ENCODE peak calls at places on chromosomes 12 and 14, in four cellular contexts. One of them, this sample, is unnamed.

GRCh38 chr14:93536945-93537344 is 106.2 kb downstream of the UNC79 start:
- DNase-seq in AML-193: peak
- DNase-seq in heart right ventricle: no peak
- DNase-seq in stimulated activated CD4-positive, alpha-beta T cell treated with anti-CD3 and anti-CD28 coated beads, Interleukin-2, amount 100 ng/mL, for 48 hours: no peak
- DNase-seq in this sample: no peak

GRCh38 chr12:82207556-82207955 is 150.6 kb downstream of the CCDC59 start:
- DNase-seq in AML-193: no peak
- DNase-seq in heart right ventricle: no peak
- DNase-seq in stimulated activated CD4-positive, alpha-beta T cell treated with anti-CD3 and anti-CD28 coated beads, Interleukin-2, amount 100 ng/mL, for 48 hours: no peak
- DNase-seq in this sample: no peak

GRCh38 chr12:79138872-79139271 is 274.3 kb downstream of the SYT1 start:
- DNase-seq in AML-193: no peak
- DNase-seq in heart right ventricle: no peak
- DNase-seq in stimulated activated CD4-positive, alpha-beta T cell treated with anti-CD3 and anti-CD28 coated beads, Interleukin-2, amount 100 ng/mL, for 48 hours: no peak
- DNase-seq in this sample: no peak

GRCh38 chr12:76236640-76237039 is 111.6 kb downstream of the BBS10 start:
- DNase-seq in AML-193: no peak
- DNase-seq in heart right ventricle: no peak
- DNase-seq in stimulated activated CD4-positive, alpha-beta T cell treated with anti-CD3 and anti-CD28 coated beads, Interleukin-2, amount 100 ng/mL, for 48 hours: no peak
- DNase-seq in this sample: no peak

GRCh38 chr12:124730455-124730932 is 133.2 kb downstream of the SCARB1 start:
- DNase-seq in AML-193: no peak
- DNase-seq in heart right ventricle: peak
- DNase-seq in stimulated activated CD4-positive, alpha-beta T cell treated with anti-CD3 and anti-CD28 coated beads, Interleukin-2, amount 100 ng/mL, for 48 hours: no peak
- DNase-seq in this sample: no peak

GRCh38 chr14:89139404-89140247 is 277.4 kb downstream of the FOXN3 start:
- DNase-seq in AML-193: no peak
- DNase-seq in heart right ventricle: no peak
- DNase-seq in stimulated activated CD4-positive, alpha-beta T cell treated with anti-CD3 and anti-CD28 coated beads, Interleukin-2, amount 100 ng/mL, for 48 hours: no peak
- DNase-seq in this sample: no peak

GRCh38 chr12:26810330-26810729 is 22.7 kb downstream of the ITPR2 start:
- DNase-seq in AML-193: no peak
- DNase-seq in heart right ventricle: peak
- DNase-seq in stimulated activated CD4-positive, alpha-beta T cell treated with anti-CD3 and anti-CD28 coated beads, Interleukin-2, amount 100 ng/mL, for 48 hours: no peak
- DNase-seq in this sample: no peak

GRCh38 chr12:49131051-49131972 is at the start of gene TUBA1B:
- DNase-seq in AML-193: peak
- DNase-seq in heart right ventricle: peak
- DNase-seq in stimulated activated CD4-positive, alpha-beta T cell treated with anti-CD3 and anti-CD28 coated beads, Interleukin-2, amount 100 ng/mL, for 48 hours: peak
- DNase-seq in this sample: peak

GRCh38 chr12:5094550-5094949 is 50.9 kb downstream of the KCNA5 start:
- DNase-seq in AML-193: no peak
- DNase-seq in heart right ventricle: no peak
- DNase-seq in stimulated activated CD4-positive, alpha-beta T cell treated with anti-CD3 and anti-CD28 coated beads, Interleukin-2, amount 100 ng/mL, for 48 hours: no peak
- DNase-seq in this sample: no peak

GRCh38 chr12:55972045-55972843 is 1.6 kb upstream of the RAB5B start:
- DNase-seq in AML-193: no peak
- DNase-seq in heart right ventricle: no peak
- DNase-seq in stimulated activated CD4-positive, alpha-beta T cell treated with anti-CD3 and anti-CD28 coated beads, Interleukin-2, amount 100 ng/mL, for 48 hours: no peak
- DNase-seq in this sample: no peak

This sample was measured in HL-60.